ENCODE peak calls at places on chromosomes 4 and X, in six cellular contexts. One of them, this sample, is unnamed. For H3K4me1, the result is how much of the 10 kb centered on the place peaks cover.

GRCh38 chr4:140691369-140691768 is 64.8 kb downstream of the TBC1D9 start:
- DNase-seq in hepatocyte: no peak
- DNase-seq in tibial artery: no peak
- DNase-seq in mesenchymal stem cell: peak
- DNase-seq in uterus: no peak
- DNase-seq in mammary epithelial cell: peak
- DNase-seq in this sample: peak

GRCh38 chr4:151325320-151326246 is at the start of gene SH3D19:
- DNase-seq in uterus: peak
- DNase-seq in mesenchymal stem cell: peak
- DNase-seq in hepatocyte: peak
- DNase-seq in mammary epithelial cell: peak
- DNase-seq in tibial artery: peak
- DNase-seq in this sample: peak

GRCh38 chr4:87896020-87896621 is 63.4 kb downstream of the MEPE start:
- DNase-seq in uterus: no peak
- DNase-seq in tibial artery: no peak
- DNase-seq in mammary epithelial cell: peak
- DNase-seq in hepatocyte: no peak
- DNase-seq in mesenchymal stem cell: peak
- DNase-seq in this sample: peak

GRCh38 chr4:1236103-1236641 is 12.8 kb downstream of the CTBP1 start:
- DNase-seq in mammary epithelial cell: no peak
- DNase-seq in uterus: peak
- DNase-seq in tibial artery: peak
- DNase-seq in mesenchymal stem cell: no peak
- DNase-seq in hepatocyte: no peak
- DNase-seq in this sample: no peak

GRCh38 chr4:153205028-153205648 is 895 bp downstream of the TRIM2 start:
- DNase-seq in hepatocyte: peak
- DNase-seq in mammary epithelial cell: no peak
- DNase-seq in uterus: no peak
- DNase-seq in tibial artery: no peak
- DNase-seq in mesenchymal stem cell: no peak
- DNase-seq in this sample: no peak

GRCh38 chr4:53705151-53705764 is 114.0 kb upstream of the LNX1 start:
- DNase-seq in mammary epithelial cell: no peak
- DNase-seq in mesenchymal stem cell: no peak
- DNase-seq in uterus: no peak
- DNase-seq in hepatocyte: no peak
- DNase-seq in tibial artery: no peak
- DNase-seq in this sample: no peak

GRCh38 chrX:110462957-110463356 is 104.3 kb downstream of the RTL9 start:
- DNase-seq in mammary epithelial cell: no peak
- DNase-seq in tibial artery: no peak
- DNase-seq in uterus: no peak
- DNase-seq in hepatocyte: no peak
- DNase-seq in mesenchymal stem cell: no peak
- DNase-seq in this sample: no peak

GRCh38 chr4:146638801-146639351 is at the start of gene POU4F2:
- DNase-seq in hepatocyte: peak
- DNase-seq in mesenchymal stem cell: peak
- DNase-seq in tibial artery: no peak
- DNase-seq in uterus: no peak
- DNase-seq in mammary epithelial cell: no peak
- DNase-seq in this sample: peak

GRCh38 chr4:124940387-124940786 is 227.9 kb upstream of the ANKRD50 start:
- DNase-seq in uterus: no peak
- DNase-seq in mammary epithelial cell: peak
- DNase-seq in tibial artery: no peak
- DNase-seq in hepatocyte: no peak
- DNase-seq in mesenchymal stem cell: peak
- DNase-seq in this sample: peak

GRCh38 chrX:9182041-9182440 is 148.1 kb upstream of the FAM9B start:
- DNase-seq in mammary epithelial cell: no peak
- DNase-seq in hepatocyte: no peak
- DNase-seq in uterus: no peak
- DNase-seq in tibial artery: no peak
- DNase-seq in mesenchymal stem cell: peak
- DNase-seq in this sample: no peak

GRCh38 chr4:118849867-118850812 is 14.2 kb upstream of the SEC24D start:
- DNase-seq in uterus: no peak
- DNase-seq in mammary epithelial cell: peak
- DNase-seq in hepatocyte: peak
- DNase-seq in mesenchymal stem cell: peak
- DNase-seq in tibial artery: no peak
- DNase-seq in this sample: peak

GRCh38 chr4:13647012-13647411 is 19.5 kb upstream of the BOD1L1 start:
- DNase-seq in mesenchymal stem cell: no peak
- DNase-seq in hepatocyte: no peak
- DNase-seq in tibial artery: no peak
- DNase-seq in uterus: no peak
- DNase-seq in mammary epithelial cell: no peak
- DNase-seq in this sample: no peak

GRCh38 chr4:4989083-4989622 is 30.1 kb downstream of the CYTL1 start:
- DNase-seq in mammary epithelial cell: no peak
- DNase-seq in hepatocyte: no peak
- DNase-seq in tibial artery: no peak
- DNase-seq in uterus: no peak
- DNase-seq in mesenchymal stem cell: no peak
- DNase-seq in this sample: no peak

GRCh38 chr4:52103314-52103713 is 52.2 kb downstream of the SPATA18 start:
- DNase-seq in mammary epithelial cell: peak
- DNase-seq in tibial artery: no peak
- DNase-seq in mesenchymal stem cell: peak
- DNase-seq in hepatocyte: peak
- DNase-seq in uterus: no peak
- DNase-seq in this sample: no peak

GRCh38 chr4:187849556-187850245 is 145.9 kb upstream of the ZFP42 start:
- DNase-seq in mammary epithelial cell: no peak
- DNase-seq in tibial artery: no peak
- DNase-seq in mesenchymal stem cell: no peak
- DNase-seq in hepatocyte: no peak
- DNase-seq in uterus: no peak
- DNase-seq in this sample: no peak

GRCh38 chr4:10102193-10102980 is 14.2 kb downstream of the WDR1 start:
- DNase-seq in mammary epithelial cell: no peak
- DNase-seq in mesenchymal stem cell: no peak
- DNase-seq in tibial artery: no peak
- DNase-seq in uterus: no peak
- DNase-seq in hepatocyte: no peak
- DNase-seq in this sample: peak

GRCh38 chr4:10100734-10101216 is 15.8 kb downstream of the WDR1 start:
- DNase-seq in mammary epithelial cell: no peak
- DNase-seq in tibial artery: peak
- DNase-seq in hepatocyte: no peak
- DNase-seq in uterus: no peak
- DNase-seq in mesenchymal stem cell: no peak
- DNase-seq in this sample: no peak

GRCh38 chr4:10099521-10100325 is 16.9 kb downstream of the WDR1 start:
- DNase-seq in mammary epithelial cell: no peak
- DNase-seq in hepatocyte: no peak
- DNase-seq in mesenchymal stem cell: no peak
- DNase-seq in tibial artery: no peak
- DNase-seq in uterus: no peak
- DNase-seq in this sample: no peak

GRCh38 chr4:10102981-10103330 is 13.6 kb downstream of the WDR1 start:
- DNase-seq in mesenchymal stem cell: no peak
- DNase-seq in mammary epithelial cell: no peak
- DNase-seq in hepatocyte: no peak
- DNase-seq in uterus: no peak
- DNase-seq in tibial artery: no peak
- DNase-seq in this sample: no peak

DNA sequence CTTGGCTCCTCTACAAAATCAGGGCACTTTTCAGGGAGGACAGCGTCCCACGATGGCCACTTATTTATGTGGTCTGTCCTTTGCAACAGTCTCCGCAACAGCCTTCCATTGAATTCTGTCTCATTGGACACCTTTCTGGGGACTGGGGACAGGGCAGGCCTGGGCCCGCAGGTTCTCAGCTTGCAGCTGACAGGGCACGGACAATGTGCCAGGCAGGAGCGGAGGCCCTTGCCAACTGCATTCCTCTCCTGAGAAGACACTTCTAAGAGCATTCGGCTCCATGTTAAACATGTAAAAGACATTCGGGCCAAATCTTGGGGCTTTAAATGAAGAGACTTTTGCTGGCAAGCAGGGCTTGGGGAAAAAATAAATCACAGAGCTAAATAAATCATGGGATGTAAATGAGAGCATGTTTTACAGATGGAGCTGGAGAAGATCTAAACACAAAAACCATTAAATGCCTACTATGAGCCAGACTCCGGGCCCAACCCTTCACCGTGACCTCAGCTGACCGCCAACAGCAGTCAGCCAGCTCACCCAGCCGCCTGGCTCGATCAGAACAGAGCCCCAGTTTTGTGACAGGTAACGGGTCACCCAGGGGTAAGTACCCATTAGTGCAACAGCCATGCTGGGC is 14.9 kb downstream of the WDR1 start:
- DNase-seq in uterus: no peak
- DNase-seq in mammary epithelial cell: no peak
- DNase-seq in tibial artery: no peak
- DNase-seq in hepatocyte: no peak
- DNase-seq in mesenchymal stem cell: no peak
- DNase-seq in this sample: peak
- H3K4me1 ChIP-seq in uterus: under half
- H3K4me1 ChIP-seq in mammary epithelial cell: half or more
- H3K4me1 ChIP-seq in tibial artery: half or more
- H3K4me1 ChIP-seq in hepatocyte: under half
- H3K4me1 ChIP-seq in mesenchymal stem cell: half or more
- H3K4me1 ChIP-seq in this sample: under half

DNA sequence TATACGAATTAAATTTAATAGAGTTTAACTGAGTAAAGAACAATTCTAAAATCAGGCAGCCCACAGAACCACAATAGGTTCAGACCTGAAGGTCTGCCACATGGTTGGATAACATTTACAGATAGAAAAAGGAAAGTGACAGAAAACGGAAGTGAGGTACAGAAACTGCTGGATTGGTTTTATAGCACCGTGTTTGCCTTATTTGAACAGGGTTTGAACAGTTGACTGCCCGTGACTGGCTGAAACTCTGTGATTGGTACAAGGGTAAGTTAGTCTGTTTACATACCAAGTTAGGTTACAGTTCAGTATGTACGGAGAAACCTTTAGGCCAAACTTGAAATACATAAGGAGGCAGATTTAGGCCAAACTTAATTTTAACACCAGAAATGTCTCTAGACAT is 64.1 kb upstream of the ATXN3L start:
- DNase-seq in mesenchymal stem cell: no peak
- DNase-seq in hepatocyte: no peak
- DNase-seq in tibial artery: no peak
- DNase-seq in uterus: no peak
- DNase-seq in mammary epithelial cell: no peak
- DNase-seq in this sample: no peak
- H3K4me1 ChIP-seq in mesenchymal stem cell: under half
- H3K4me1 ChIP-seq in hepatocyte: under half
- H3K4me1 ChIP-seq in tibial artery: under half
- H3K4me1 ChIP-seq in uterus: under half
- H3K4me1 ChIP-seq in mammary epithelial cell: under half
- H3K4me1 ChIP-seq in this sample: under half

DNA sequence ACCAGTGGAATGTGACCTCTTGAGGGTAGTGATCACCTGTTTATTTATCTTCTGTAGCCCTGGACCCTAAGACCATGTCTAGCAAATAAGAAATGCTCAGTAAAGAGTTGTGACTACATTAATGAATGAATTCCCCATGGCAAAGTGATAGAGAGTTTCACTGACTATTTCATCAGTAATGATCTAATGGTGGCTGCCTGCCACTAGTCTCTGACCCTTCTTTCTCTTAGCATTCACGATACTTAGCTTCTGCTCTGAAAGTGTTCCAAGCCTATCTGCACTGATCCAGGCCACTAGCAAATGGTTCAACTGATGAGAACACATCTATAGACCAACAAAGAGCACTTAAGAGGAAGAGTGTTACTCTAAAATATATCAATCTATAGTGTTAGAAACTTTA is 50.0 kb upstream of the RASGEF1B start:
- DNase-seq in uterus: no peak
- DNase-seq in mesenchymal stem cell: no peak
- DNase-seq in mammary epithelial cell: no peak
- DNase-seq in tibial artery: no peak
- DNase-seq in hepatocyte: no peak
- DNase-seq in this sample: no peak
- H3K4me1 ChIP-seq in uterus: under half
- H3K4me1 ChIP-seq in mesenchymal stem cell: under half
- H3K4me1 ChIP-seq in mammary epithelial cell: under half
- H3K4me1 ChIP-seq in tibial artery: under half
- H3K4me1 ChIP-seq in hepatocyte: under half
- H3K4me1 ChIP-seq in this sample: under half

GRCh38 chr4:38076153-38076669 is 116.0 kb downstream of the PTTG2 start:
- DNase-seq in tibial artery: no peak
- DNase-seq in mesenchymal stem cell: no peak
- DNase-seq in hepatocyte: no peak
- DNase-seq in uterus: no peak
- DNase-seq in mammary epithelial cell: no peak
- DNase-seq in this sample: no peak

GRCh38 chr4:38072578-38072977 is 112.4 kb downstream of the PTTG2 start:
- DNase-seq in uterus: no peak
- DNase-seq in hepatocyte: no peak
- DNase-seq in mammary epithelial cell: no peak
- DNase-seq in mesenchymal stem cell: peak
- DNase-seq in tibial artery: no peak
- DNase-seq in this sample: no peak

GRCh38 chr4:38073596-38074234 is 113.5 kb downstream of the PTTG2 start:
- DNase-seq in hepatocyte: no peak
- DNase-seq in mammary epithelial cell: no peak
- DNase-seq in tibial artery: no peak
- DNase-seq in uterus: no peak
- DNase-seq in mesenchymal stem cell: no peak
- DNase-seq in this sample: no peak

GRCh38 chr4:38077791-38078489 is 117.7 kb downstream of the PTTG2 start:
- DNase-seq in uterus: no peak
- DNase-seq in tibial artery: no peak
- DNase-seq in hepatocyte: no peak
- DNase-seq in mesenchymal stem cell: no peak
- DNase-seq in mammary epithelial cell: no peak
- DNase-seq in this sample: no peak

DNA sequence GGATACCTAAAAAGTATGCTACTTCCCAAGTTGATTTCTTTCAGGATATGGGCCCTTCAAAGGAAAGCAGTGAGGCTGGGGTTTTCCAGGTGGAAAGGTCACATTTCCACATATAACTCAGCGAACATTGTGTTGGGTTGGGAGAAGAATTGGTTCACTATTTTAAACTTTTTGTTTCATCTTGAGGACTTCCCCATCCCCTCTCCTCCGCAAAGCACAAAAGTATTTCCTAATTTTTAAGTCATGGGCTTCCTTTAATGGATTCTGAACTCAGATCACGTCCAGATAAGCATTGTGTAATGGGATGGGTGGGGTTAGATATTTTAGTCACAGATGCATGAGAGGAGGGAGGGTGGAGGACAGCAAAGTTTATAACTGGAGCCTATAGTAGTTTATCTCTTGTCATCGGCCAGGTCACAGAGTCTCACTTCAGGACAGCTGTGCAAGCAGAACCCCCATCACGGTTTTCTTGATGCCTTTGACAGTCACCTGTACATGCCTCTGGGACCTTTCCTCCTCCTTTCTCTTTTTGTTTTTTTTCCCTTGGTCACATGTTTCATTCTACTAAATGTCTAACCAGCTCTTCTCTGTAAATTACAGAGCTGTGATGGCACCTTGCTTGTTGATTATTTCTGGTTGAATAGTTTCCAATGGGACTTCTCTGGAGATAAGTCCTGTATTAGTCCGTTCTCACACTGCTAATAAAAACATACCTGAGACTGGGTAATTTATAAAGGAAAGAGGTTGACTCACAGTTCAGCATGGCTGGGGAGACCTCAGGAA is 115.4 kb downstream of the PTTG2 start:
- DNase-seq in uterus: no peak
- DNase-seq in hepatocyte: peak
- DNase-seq in mesenchymal stem cell: peak
- DNase-seq in tibial artery: no peak
- DNase-seq in mammary epithelial cell: peak
- DNase-seq in this sample: peak
- H3K4me1 ChIP-seq in uterus: under half
- H3K4me1 ChIP-seq in hepatocyte: under half
- H3K4me1 ChIP-seq in mesenchymal stem cell: under half
- H3K4me1 ChIP-seq in tibial artery: under half
- H3K4me1 ChIP-seq in mammary epithelial cell: under half
- H3K4me1 ChIP-seq in this sample: under half